ENCODE peak calls at places on chromosomes 16 and 17, in five cellular contexts. One of them, this sample, is unnamed.
A peak's percentile ranks its signal among the peaks of the same experiment; 100 is the strongest.

GRCh38 chr17:28788100-28788499 is 44.3 kb downstream of the TRAF4 start:
- DNase-seq in sigmoid colon: no peak
- DNase-seq in transverse colon: no peak
- DNase-seq in breast epithelium: no peak
- DNase-seq in H1: no peak
- DNase-seq in this sample: no peak

GRCh38 chr17:57471941-57472368 is 215.6 kb downstream of the MSI2 start:
- DNase-seq in sigmoid colon: no peak
- DNase-seq in transverse colon: no peak
- DNase-seq in breast epithelium: no peak
- DNase-seq in H1: no peak
- DNase-seq in this sample: peak; percentile 15

GRCh38 chr17:74803971-74804370 is 27.8 kb upstream of the NAT9 start:
- DNase-seq in sigmoid colon: no peak
- DNase-seq in transverse colon: no peak
- DNase-seq in breast epithelium: no peak
- DNase-seq in H1: no peak
- DNase-seq in this sample: no peak

GRCh38 chr16:81035398-81035974 is at the start of gene ATMIN:
- DNase-seq in sigmoid colon: peak; percentile 89
- DNase-seq in transverse colon: peak; percentile 91
- DNase-seq in breast epithelium: peak; percentile 81
- DNase-seq in H1: peak; percentile 93
- DNase-seq in this sample: peak; percentile 97

GRCh38 chr16:72442381-72443158 is 270.6 kb upstream of the PMFBP1 start:
- DNase-seq in sigmoid colon: no peak
- DNase-seq in transverse colon: no peak
- DNase-seq in breast epithelium: no peak
- DNase-seq in H1: no peak
- DNase-seq in this sample: no peak

GRCh38 chr17:75752405-75753192 is 12.4 kb downstream of the GALK1 start:
- DNase-seq in sigmoid colon: no peak
- DNase-seq in transverse colon: no peak
- DNase-seq in breast epithelium: no peak
- DNase-seq in H1: no peak
- DNase-seq in this sample: no peak

GRCh38 chr16:56297684-56298083 is 106.4 kb downstream of the GNAO1 start:
- DNase-seq in sigmoid colon: no peak
- DNase-seq in transverse colon: no peak
- DNase-seq in breast epithelium: no peak
- DNase-seq in H1: no peak
- DNase-seq in this sample: no peak

GRCh38 chr17:7855643-7856080 is 796 bp downstream of the TMEM88 start:
- DNase-seq in sigmoid colon: peak; percentile 77
- DNase-seq in transverse colon: no peak
- DNase-seq in breast epithelium: peak; percentile 51
- DNase-seq in H1: no peak
- DNase-seq in this sample: no peak

GRCh38 chr17:2636169-2636930 is 42.9 kb downstream of the PAFAH1B1 start:
- DNase-seq in sigmoid colon: no peak
- DNase-seq in transverse colon: no peak
- DNase-seq in breast epithelium: no peak
- DNase-seq in H1: no peak
- DNase-seq in this sample: no peak

GRCh38 chr16:54847207-54847606 is 83.5 kb upstream of the IRX5 start:
- DNase-seq in sigmoid colon: no peak
- DNase-seq in transverse colon: no peak
- DNase-seq in breast epithelium: no peak
- DNase-seq in H1: no peak
- DNase-seq in this sample: no peak

GRCh38 chr17:44444735-44445105 is 55.3 kb upstream of the ITGA2B start:
- DNase-seq in sigmoid colon: no peak
- DNase-seq in transverse colon: no peak
- DNase-seq in breast epithelium: no peak
- DNase-seq in H1: no peak
- DNase-seq in this sample: no peak

GRCh38 chr16:76265434-76266045 is 11.7 kb upstream of the CNTNAP4 start:
- DNase-seq in sigmoid colon: no peak
- DNase-seq in transverse colon: peak; percentile 28
- DNase-seq in breast epithelium: no peak
- DNase-seq in H1: peak; percentile 92
- DNase-seq in this sample: no peak

GRCh38 chr16:57694191-57694555 is 433 bp upstream of the DRC7 start:
- DNase-seq in sigmoid colon: peak; percentile 46
- DNase-seq in transverse colon: no peak
- DNase-seq in breast epithelium: no peak
- DNase-seq in H1: no peak
- DNase-seq in this sample: no peak

GRCh38 chr16:8026450-8026849 is 563.9 kb downstream of the TMEM114 start:
- DNase-seq in sigmoid colon: no peak
- DNase-seq in transverse colon: no peak
- DNase-seq in breast epithelium: no peak
- DNase-seq in H1: peak; percentile 69
- DNase-seq in this sample: no peak

GRCh38 chr17:28528329-28529011 is 22.3 kb downstream of the FOXN1 start:
- DNase-seq in sigmoid colon: no peak
- DNase-seq in transverse colon: peak; percentile 69
- DNase-seq in breast epithelium: no peak
- DNase-seq in H1: no peak
- DNase-seq in this sample: no peak

GRCh38 chr17:42187833-42188232 is 2.6 kb upstream of the HCRT start:
- DNase-seq in sigmoid colon: no peak
- DNase-seq in transverse colon: no peak
- DNase-seq in breast epithelium: no peak
- DNase-seq in H1: no peak
- DNase-seq in this sample: no peak

GRCh38 chr16:24755201-24755874 is 25.9 kb downstream of the TNRC6A start:
- DNase-seq in sigmoid colon: no peak
- DNase-seq in transverse colon: no peak
- DNase-seq in breast epithelium: no peak
- DNase-seq in H1: no peak
- DNase-seq in this sample: no peak

GRCh38 chr16:11639925-11640899 is 28.0 kb upstream of the SNN start:
- DNase-seq in sigmoid colon: peak; percentile 93
- DNase-seq in transverse colon: peak; percentile 62
- DNase-seq in breast epithelium: peak; percentile 64
- DNase-seq in H1: no peak
- DNase-seq in this sample: peak; percentile 85

GRCh38 chr16:19760336-19761060 is 42.4 kb downstream of the IQCK start:
- DNase-seq in sigmoid colon: no peak
- DNase-seq in transverse colon: no peak
- DNase-seq in breast epithelium: no peak
- DNase-seq in H1: no peak
- DNase-seq in this sample: no peak

GRCh38 chr16:58378401-58378800 is 13.9 kb upstream of the GINS3 start:
- DNase-seq in sigmoid colon: no peak
- DNase-seq in transverse colon: no peak
- DNase-seq in breast epithelium: no peak
- DNase-seq in H1: no peak
- DNase-seq in this sample: no peak

GRCh38 chr17:77966476-77966875 is 8.0 kb downstream of the TNRC6C start:
- DNase-seq in sigmoid colon: no peak
- DNase-seq in transverse colon: no peak
- DNase-seq in breast epithelium: no peak
- DNase-seq in H1: no peak
- DNase-seq in this sample: no peak

GRCh38 chr16:87324411-87325275 is 7.5 kb upstream of the C16orf95 start:
- DNase-seq in sigmoid colon: no peak
- DNase-seq in transverse colon: peak; percentile 30
- DNase-seq in breast epithelium: no peak
- DNase-seq in H1: peak; percentile 83
- DNase-seq in this sample: peak; percentile 84

GRCh38 chr17:42122371-42123303 is at the start of gene HSPB9:
- DNase-seq in sigmoid colon: peak; percentile 86
- DNase-seq in transverse colon: peak; percentile 86
- DNase-seq in breast epithelium: no peak
- DNase-seq in H1: peak; percentile 86
- DNase-seq in this sample: no peak

GRCh38 chr17:266701-267656 is 85.5 kb upstream of the DOC2B start:
- DNase-seq in sigmoid colon: peak; percentile 75
- DNase-seq in transverse colon: peak; percentile 6
- DNase-seq in breast epithelium: peak; percentile 39
- DNase-seq in H1: peak; percentile 40
- DNase-seq in this sample: peak; percentile 56

GRCh38 chr17:73624496-73624988 is 19.7 kb downstream of the SDK2 start:
- DNase-seq in sigmoid colon: no peak
- DNase-seq in transverse colon: no peak
- DNase-seq in breast epithelium: no peak
- DNase-seq in H1: no peak
- DNase-seq in this sample: no peak

DNA sequence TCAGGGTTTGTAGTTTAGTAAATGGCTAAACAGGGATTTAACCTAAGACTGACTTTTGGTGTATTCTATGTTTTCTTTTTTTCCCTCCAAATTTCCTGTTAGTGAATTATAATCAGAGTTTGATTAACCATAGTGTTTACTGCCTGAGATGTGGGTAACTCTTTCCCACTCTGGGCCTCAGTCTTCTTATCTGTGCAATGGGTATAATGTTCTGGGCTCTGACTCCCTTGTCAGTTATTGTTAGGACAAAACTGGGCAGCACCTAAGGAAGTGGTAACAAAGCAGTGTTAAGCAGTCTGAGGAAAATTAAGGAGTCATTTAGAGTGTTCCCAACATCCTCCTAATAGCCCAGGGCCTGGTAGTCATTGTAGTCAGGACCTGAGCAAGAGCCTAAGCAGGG is 206.4 kb upstream of the N4BP1 start:
- DNase-seq in sigmoid colon: no peak
- DNase-seq in transverse colon: no peak
- DNase-seq in breast epithelium: no peak
- DNase-seq in H1: no peak
- DNase-seq in this sample: no peak
- H3K36me3 ChIP-seq in sigmoid colon: no peaks in the 10 kb centered on the region
- H3K36me3 ChIP-seq in transverse colon: no peaks in the 10 kb centered on the region
- H3K36me3 ChIP-seq in breast epithelium: no peaks in the 10 kb centered on the region
- H3K36me3 ChIP-seq in H1: no peaks in the 10 kb centered on the region
- H3K36me3 ChIP-seq in this sample: no peaks in the 10 kb centered on the region

GRCh38 chr17:48894886-48895285 is 2.3 kb downstream of the ATP5MC1 start:
- DNase-seq in sigmoid colon: no peak
- DNase-seq in transverse colon: peak; percentile 33
- DNase-seq in breast epithelium: no peak
- DNase-seq in H1: no peak
- DNase-seq in this sample: peak; percentile 35
- TF ChIP-seq POLR2AphosphoS5 in sigmoid colon: no peak
- TF ChIP-seq POLR2AphosphoS5 in transverse colon: peak; percentile 35
- TF ChIP-seq POLR2AphosphoS5 in breast epithelium: no peak
- TF ChIP-seq POLR2AphosphoS5 in H1: no peak
- TF ChIP-seq POLR2AphosphoS5 in this sample: no peak

GRCh38 chr16:228151-228855 is 946 bp downstream of the LUC7L start:
- DNase-seq in sigmoid colon: no peak
- DNase-seq in transverse colon: no peak
- DNase-seq in breast epithelium: no peak
- DNase-seq in H1: no peak
- DNase-seq in this sample: no peak

GRCh38 chr16:234468-235305 is at the start of gene FAM234A:
- DNase-seq in sigmoid colon: peak; percentile 97
- DNase-seq in transverse colon: peak; percentile 96
- DNase-seq in breast epithelium: peak; percentile 94
- DNase-seq in H1: peak; percentile 94
- DNase-seq in this sample: peak; percentile 98

GRCh38 chr16:229731-230281 is 557 bp upstream of the LUC7L start:
- DNase-seq in sigmoid colon: no peak
- DNase-seq in transverse colon: no peak
- DNase-seq in breast epithelium: no peak
- DNase-seq in H1: no peak
- DNase-seq in this sample: no peak

GRCh38 chr16:228917-229730 is at the start of gene LUC7L:
- DNase-seq in sigmoid colon: peak; percentile 92
- DNase-seq in transverse colon: peak; percentile 90
- DNase-seq in breast epithelium: peak; percentile 87
- DNase-seq in H1: peak; percentile 94
- DNase-seq in this sample: peak; percentile 96

GRCh38 chr16:230949-231348 is 1.7 kb upstream of the LUC7L start:
- DNase-seq in sigmoid colon: no peak
- DNase-seq in transverse colon: no peak
- DNase-seq in breast epithelium: no peak
- DNase-seq in H1: no peak
- DNase-seq in this sample: peak; percentile 76
- TF ChIP-seq POLR2A in sigmoid colon: no peak
- TF ChIP-seq POLR2A in transverse colon: no peak
- TF ChIP-seq POLR2A in breast epithelium: no peak
- TF ChIP-seq POLR2A in H1: no peak
- TF ChIP-seq POLR2A in this sample: no peak

DNA sequence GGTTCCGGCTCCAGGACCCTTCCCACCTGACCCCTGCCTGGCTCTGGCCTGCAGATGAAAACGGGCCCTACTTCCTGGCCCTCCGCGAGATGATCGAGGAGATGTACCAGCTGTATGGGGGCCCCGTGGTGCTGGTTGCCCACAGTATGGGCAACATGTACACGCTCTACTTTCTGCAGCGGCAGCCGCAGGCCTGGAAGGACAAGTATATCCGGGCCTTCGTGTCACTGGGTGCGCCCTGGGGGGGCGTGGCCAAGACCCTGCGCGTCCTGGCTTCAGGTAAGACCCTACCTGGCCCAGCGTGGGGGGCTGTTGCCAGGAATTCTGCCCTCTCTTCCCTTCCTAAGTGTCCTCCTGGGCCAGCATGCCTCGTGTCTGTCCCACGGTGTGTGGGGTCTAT is 8.6 kb upstream of the SLC7A6 start:
- DNase-seq in sigmoid colon: no peak
- DNase-seq in transverse colon: no peak
- DNase-seq in breast epithelium: no peak
- DNase-seq in H1: no peak
- DNase-seq in this sample: no peak
- H3K36me3 ChIP-seq in sigmoid colon: peaks cover 38% of the 10 kb centered on the region
- H3K36me3 ChIP-seq in transverse colon: peaks cover 23% of the 10 kb centered on the region
- H3K36me3 ChIP-seq in breast epithelium: peaks cover 5% of the 10 kb centered on the region
- H3K36me3 ChIP-seq in H1: peaks cover 4% of the 10 kb centered on the region
- H3K36me3 ChIP-seq in this sample: peaks cover 31% of the 10 kb centered on the region